ENCODE peak calls at places on chromosomes 7 and 10, in five cellular contexts. P, N, B, Q and D are unnamed samples.
A peak's percentile ranks its signal among the peaks of the same experiment; 100 is the strongest.

GRCh38 chr10:116417821-116418220 is 9.8 kb upstream of the PNLIPRP3 start:
- DNase-seq in P (no peak), N (no peak), B (no peak), Q (no peak), D (peak; percentile 17)

GRCh38 chr10:96369890-96370574 is 11.2 kb upstream of the OPALIN start:
- DNase-seq in P (no peak), N (no peak), B (no peak), Q (no peak), D (no peak)

GRCh38 chr7:123538189-123538714 is 3.9 kb upstream of the IQUB start:
- DNase-seq in P (no peak), N (peak; percentile 90), B (peak; percentile 67), Q (no peak), D (peak; percentile 76)

GRCh38 chr10:34241226-34242000 is 573.7 kb downstream of the PARD3 start:
- DNase-seq in P (no peak), N (no peak), B (no peak), Q (no peak), D (no peak)

GRCh38 chr7:151595702-151596340 is 76.1 kb upstream of the RHEB start:
- DNase-seq in P (no peak), N (no peak), B (no peak), Q (no peak), D (no peak)

GRCh38 chr10:61541960-61542359 is 88.8 kb upstream of the TMEM26 start:
- DNase-seq in P (no peak), N (no peak), B (no peak), Q (no peak), D (no peak)

GRCh38 chr7:122674502-122674901 is 24.4 kb downstream of the RNF133 start:
- DNase-seq in P (no peak), N (no peak), B (no peak), Q (peak; percentile 61), D (peak; percentile 94)

GRCh38 chr10:34721201-34721840 is 93.8 kb downstream of the PARD3 start:
- DNase-seq in P (no peak), N (peak; percentile 68), B (no peak), Q (no peak), D (peak; percentile 85)

GRCh38 chr7:48158404-48158803 is 12.9 kb upstream of the ABCA13 start:
- DNase-seq in P (no peak), N (peak; percentile 73), B (no peak), Q (no peak), D (peak; percentile 44)

GRCh38 chr7:88401009-88401623 is 94.4 kb upstream of the STEAP4 start:
- DNase-seq in P (no peak), N (no peak), B (no peak), Q (no peak), D (no peak)

GRCh38 chr10:44724415-44725174 is 186.5 kb upstream of the TMEM72 start:
- DNase-seq in P (no peak), N (peak; percentile 74), B (no peak), Q (peak; percentile 66), D (peak; percentile 54)

GRCh38 chr10:17092216-17092944 is 37.2 kb downstream of the CUBN start:
- DNase-seq in P (no peak), N (no peak), B (no peak), Q (no peak), D (no peak)

GRCh38 chr7:54833021-54833467 is 74.0 kb upstream of the SEC61G start:
- DNase-seq in P (no peak), N (no peak), B (no peak), Q (no peak), D (no peak)

GRCh38 chr10:122259075-122259466 is 12.0 kb upstream of the BTBD16 start:
- DNase-seq in P (no peak), N (no peak), B (no peak), Q (no peak), D (no peak)

GRCh38 chr10:9814285-9814866 is 1203.3 kb upstream of the CELF2 start:
- DNase-seq in P (no peak), N (peak; percentile 52), B (no peak), Q (peak; percentile 17), D (peak; percentile 40)

GRCh38 chr7:5172196-5172800 is 17.7 kb upstream of the WIPI2 start:
- DNase-seq in P (no peak), N (no peak), B (no peak), Q (no peak), D (no peak)

GRCh38 chr7:83782628-83783027 is 133.7 kb upstream of the SEMA3E start:
- DNase-seq in P (no peak), N (no peak), B (no peak), Q (no peak), D (peak; percentile 5)

GRCh38 chr10:62037890-62038608 is 136.6 kb downstream of the ARID5B start:
- DNase-seq in P (no peak), N (no peak), B (no peak), Q (no peak), D (no peak)

GRCh38 chr10:45514283-45515270 is 140.6 kb downstream of the ALOX5 start:
- DNase-seq in P (no peak), N (peak; percentile 43), B (no peak), Q (no peak), D (no peak)

GRCh38 chr7:67377939-67378862 is 381.6 kb downstream of the TYW1 start:
- DNase-seq in P (peak; percentile 48), N (peak; percentile 61), B (peak; percentile 4), Q (peak; percentile 11), D (peak; percentile 54)

GRCh38 chr10:61937631-61938284 is 36.3 kb downstream of the ARID5B start:
- DNase-seq in P (no peak), N (peak; percentile 68), B (no peak), Q (peak; percentile 73), D (peak; percentile 46)

GRCh38 chr7:33596694-33597093 is 308.6 kb upstream of the BMPER start:
- DNase-seq in P (no peak), N (peak; percentile 16), B (no peak), Q (no peak), D (no peak)

GRCh38 chr10:85105614-85106013 is 777.2 kb downstream of the CCSER2 start:
- DNase-seq in P (no peak), N (no peak), B (peak; percentile 6), Q (no peak), D (no peak)

GRCh38 chr7:92343719-92344118 is 97.9 kb downstream of the ANKIB1 start:
- DNase-seq in P (no peak), N (peak; percentile 13), B (no peak), Q (no peak), D (no peak)

GRCh38 chr7:2068693-2069471 is 163.9 kb downstream of the MAD1L1 start:
- DNase-seq in P (no peak), N (no peak), B (no peak), Q (no peak), D (no peak)
- TF ChIP-seq CTCF in P (no peak), N (no peak), B (peak; percentile 5), Q (peak; percentile 11), D (no peak)

DNA sequence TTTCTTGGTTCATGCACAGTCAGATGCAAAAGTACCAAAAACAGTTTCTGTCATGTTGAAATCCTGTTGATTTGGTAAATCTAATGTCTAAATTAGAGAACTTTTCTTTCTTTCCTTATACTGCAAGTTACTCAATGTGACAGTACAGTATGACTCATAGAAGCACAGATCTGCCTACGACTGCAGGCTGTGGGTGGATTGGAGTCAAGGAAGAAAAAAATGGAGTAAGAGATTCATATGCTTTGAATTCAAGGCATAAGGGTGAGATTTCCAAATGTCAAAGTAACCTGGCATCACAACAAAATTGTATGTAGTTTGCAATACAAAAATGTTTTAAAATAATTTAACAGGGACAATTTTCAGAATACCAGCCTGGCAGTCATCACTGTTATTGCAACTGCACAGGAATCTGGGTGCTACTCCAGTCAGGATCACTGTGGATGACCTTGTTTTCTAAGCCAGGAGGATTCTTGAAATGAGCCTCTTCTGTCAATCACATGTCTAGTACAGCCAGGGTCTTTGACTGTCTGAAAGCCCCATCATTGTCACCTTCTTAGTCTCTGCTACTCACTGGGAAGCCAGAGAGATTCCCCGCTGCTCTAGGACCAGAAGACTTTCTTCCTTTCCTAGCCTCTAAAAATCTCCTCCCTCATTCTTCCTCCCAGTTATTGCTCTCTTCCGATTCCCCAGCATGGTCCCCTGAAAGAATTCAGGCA is 83.6 kb downstream of the CD36 start:
- DNase-seq in P (no peak), N (peak; percentile 92), B (peak; percentile 81), Q (peak; percentile 72), D (peak; percentile 90)
- H3K4me3 ChIP-seq in P (no peak overlapping the region), N (no peak overlapping the region), B (peak overlapping the region; percentile 5), Q (no peak overlapping the region), D (no peak overlapping the region)

GRCh38 chr10:132219486-132219885 is 32.7 kb downstream of the DPYSL4 start:
- DNase-seq in P (no peak), N (no peak), B (no peak), Q (no peak), D (no peak)
- TF ChIP-seq CTCF in P (peak; percentile 11), N (peak; percentile 11), B (peak; percentile 42), Q (peak; percentile 31), D (peak; percentile 17)

GRCh38 chr10:120948889-120949382 is 97.8 kb downstream of the WDR11 start:
- DNase-seq in P (peak; percentile 75), N (peak; percentile 55), B (no peak), Q (no peak), D (peak; percentile 65)
- H3K4me3 ChIP-seq in P (peak overlapping the region; percentile 62), N (peak overlapping the region; percentile 31), B (peak overlapping the region; percentile 41), Q (peak overlapping the region; percentile 16), D (peak overlapping the region; percentile 40)

DNA sequence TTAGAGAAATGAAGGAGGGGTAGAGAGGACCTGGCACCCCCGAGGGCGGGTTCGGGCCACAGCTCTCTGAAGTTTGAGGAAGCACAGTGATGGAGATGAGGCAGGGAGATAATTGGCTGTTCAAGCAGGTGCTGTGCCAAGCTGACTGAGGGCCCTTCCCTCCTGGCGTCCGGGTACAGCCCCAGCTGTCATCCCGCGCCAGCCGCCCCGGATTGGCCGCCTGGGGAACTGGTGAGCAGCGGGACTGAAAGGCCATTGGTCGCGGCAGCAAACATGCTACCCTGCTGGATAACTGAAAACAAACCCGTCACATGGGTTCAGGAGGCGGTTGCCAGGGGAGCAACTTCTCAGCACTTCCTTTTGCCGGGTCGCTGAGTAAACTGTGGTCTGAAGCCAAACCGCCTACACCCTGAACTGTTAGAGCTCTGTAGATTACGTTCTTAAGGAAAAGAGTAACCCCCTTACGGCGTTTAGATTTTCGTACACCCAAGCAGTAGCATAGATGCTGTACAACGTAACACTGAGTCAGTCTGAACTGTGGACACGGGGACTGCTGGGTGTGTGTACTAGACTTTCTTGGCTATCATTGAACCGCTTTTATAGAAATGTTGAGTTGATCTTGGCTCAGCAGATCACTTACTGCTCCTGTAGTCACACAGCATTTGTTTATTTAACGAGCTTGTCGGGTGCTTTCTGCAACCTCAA is 1.3 kb downstream of the INSIG1 start:
- DNase-seq in P (peak; percentile 93), N (peak; percentile 98), B (peak; percentile 71), Q (peak; percentile 97), D (peak; percentile 98)
- TF ChIP-seq CTCF in P (peak; percentile 25), N (no peak), B (no peak), Q (no peak), D (no peak)

GRCh38 chr10:22253578-22253882 is 35.7 kb upstream of the EBLN1 start:
- DNase-seq in P (peak; percentile 53), N (no peak), B (no peak), Q (no peak), D (no peak)
- H3K4me3 ChIP-seq in P (peak overlapping the region; percentile 83), N (no peak overlapping the region), B (peak overlapping the region; percentile 61), Q (peak overlapping the region; percentile 64), D (no peak overlapping the region)